ENCODE peak calls at places on chromosomes 1 and 21, in seven cellular contexts. Z, C, A, R, S, L and K are unnamed samples.

GRCh38 chr1:91020967-91021685 is 709 bp downstream of the ZNF644 start:
- DNase-seq in Z (peak), C (peak), A (peak), R (peak), S (peak), L (peak), K (peak)

GRCh38 chr21:37435120-37435519 is 68.5 kb downstream of the DYRK1A start:
- DNase-seq in Z (no peak), C (no peak), A (peak), R (peak), S (peak), L (peak), K (peak)

GRCh38 chr21:27581168-27581567 is 614.3 kb upstream of the ADAMTS5 start:
- DNase-seq in Z (no peak), C (no peak), A (no peak), R (peak), S (peak), L (no peak), K (peak)

GRCh38 chr1:234608720-234609527 is 1.1 kb downstream of the IRF2BP2 start:
- DNase-seq in Z (no peak), C (peak), A (peak), R (no peak), S (peak), L (peak), K (no peak)

GRCh38 chr1:11997081-11997851 is 17.0 kb downstream of the MFN2 start:
- DNase-seq in Z (no peak), C (no peak), A (no peak), R (no peak), S (no peak), L (no peak), K (no peak)

GRCh38 chr1:218403300-218403699 is 58.2 kb downstream of the TGFB2 start:
- DNase-seq in Z (no peak), C (no peak), A (no peak), R (no peak), S (no peak), L (no peak), K (no peak)

GRCh38 chr1:236516929-236517704 is 6.7 kb upstream of the LGALS8 start:
- DNase-seq in Z (no peak), C (no peak), A (no peak), R (peak), S (peak), L (no peak), K (no peak)

GRCh38 chr1:67496329-67496728 is 66.1 kb upstream of the SERBP1 start:
- DNase-seq in Z (no peak), C (no peak), A (no peak), R (no peak), S (no peak), L (no peak), K (no peak)

GRCh38 chr21:38289697-38290096 is 32.9 kb downstream of the KCNJ15 start:
- DNase-seq in Z (no peak), C (no peak), A (no peak), R (peak), S (peak), L (no peak), K (peak)

GRCh38 chr1:247332901-247333361 is 1.3 kb upstream of the ZNF496 start:
- DNase-seq in Z (peak), C (no peak), A (no peak), R (peak), S (peak), L (no peak), K (no peak)

GRCh38 chr1:161885013-161885412 is 118.9 kb downstream of the ATF6 start:
- DNase-seq in Z (no peak), C (no peak), A (no peak), R (peak), S (peak), L (no peak), K (peak)

GRCh38 chr1:19949016-19949415 is 25.6 kb upstream of the PLA2G2E start:
- DNase-seq in Z (no peak), C (no peak), A (no peak), R (peak), S (peak), L (no peak), K (peak)

GRCh38 chr1:202815120-202815519 is 4.4 kb downstream of the PCAT6 start:
- DNase-seq in Z (no peak), C (no peak), A (no peak), R (no peak), S (peak), L (no peak), K (no peak)

GRCh38 chr1:107966550-107966949 is 1.6 kb upstream of the VAV3 start:
- DNase-seq in Z (no peak), C (no peak), A (no peak), R (no peak), S (no peak), L (no peak), K (no peak)

GRCh38 chr1:107963009-107963408 is 2.0 kb downstream of the VAV3 start:
- DNase-seq in Z (no peak), C (no peak), A (no peak), R (no peak), S (no peak), L (no peak), K (no peak)

GRCh38 chr1:107963601-107964396 is 1.2 kb downstream of the VAV3 start:
- DNase-seq in Z (no peak), C (peak), A (no peak), R (no peak), S (no peak), L (no peak), K (no peak)

GRCh38 chr1:107964397-107965111 is 426 bp downstream of the VAV3 start:
- DNase-seq in Z (no peak), C (no peak), A (no peak), R (no peak), S (no peak), L (no peak), K (no peak)

DNA sequence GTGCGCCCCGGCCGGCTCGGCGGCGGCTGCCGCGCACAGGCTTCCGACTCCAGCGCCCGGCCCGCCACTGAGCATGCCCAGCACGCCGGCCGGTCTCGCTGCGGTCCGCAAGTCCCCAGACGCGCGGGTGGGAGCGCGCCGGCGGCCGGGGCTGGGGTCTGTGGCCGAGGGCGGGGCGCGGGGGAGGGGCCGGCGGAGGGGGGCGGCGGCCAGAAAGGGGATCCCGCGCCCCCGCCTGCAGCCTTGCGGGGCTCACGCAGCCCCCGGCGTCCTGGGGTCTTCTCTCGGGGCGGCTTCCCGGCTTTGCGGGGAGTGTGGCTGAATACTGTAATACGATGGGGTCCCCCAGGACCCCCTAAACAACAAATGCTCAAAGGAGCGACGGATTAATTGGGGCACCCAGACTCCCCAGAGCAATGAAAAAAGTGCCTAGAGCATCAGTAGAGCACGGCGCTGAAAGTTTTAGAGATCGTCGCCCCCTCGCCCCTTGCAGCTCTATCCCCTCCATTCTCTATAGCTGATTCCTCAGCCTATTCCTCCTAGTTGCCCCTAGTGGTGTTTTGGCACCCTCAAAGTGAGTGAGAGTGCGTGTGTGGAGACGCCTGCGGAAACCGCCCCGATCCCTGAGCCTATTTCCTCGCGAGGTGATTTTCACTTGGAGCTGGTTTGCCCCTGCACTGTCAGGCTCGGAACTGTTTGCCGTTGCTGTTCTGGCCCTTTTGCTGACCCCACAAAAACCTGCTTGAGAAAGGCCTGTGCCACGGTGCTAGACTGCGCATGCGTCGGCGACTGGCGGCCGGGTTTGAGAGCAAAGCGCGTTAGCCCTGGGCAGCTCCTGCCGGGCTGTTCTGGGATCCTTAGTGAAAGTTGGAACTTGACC is at the start of gene VAV3:
- DNase-seq in Z (peak), C (peak), A (no peak), R (peak), S (peak), L (peak), K (no peak)
- H3K27ac ChIP-seq in Z (peak), C (peak), A (no peak), R (no peak), S (no peak), L (peak), K (no peak)

GRCh38 chr1:15678578-15678977 is 5.5 kb upstream of the PLEKHM2 start:
- DNase-seq in Z (no peak), C (no peak), A (no peak), R (peak), S (peak), L (no peak), K (peak)

GRCh38 chr1:15682886-15683410 is 1.2 kb upstream of the PLEKHM2 start:
- DNase-seq in Z (no peak), C (no peak), A (no peak), R (no peak), S (no peak), L (no peak), K (no peak)

GRCh38 chr1:15681346-15682290 is 2.5 kb upstream of the PLEKHM2 start:
- DNase-seq in Z (no peak), C (no peak), A (no peak), R (no peak), S (no peak), L (no peak), K (peak)

GRCh38 chr1:15680131-15680530 is 4.0 kb upstream of the PLEKHM2 start:
- DNase-seq in Z (no peak), C (no peak), A (no peak), R (peak), S (peak), L (peak), K (peak)

GRCh38 chr1:15680614-15681345 is 3.3 kb upstream of the PLEKHM2 start:
- DNase-seq in Z (no peak), C (no peak), A (no peak), R (peak), S (peak), L (no peak), K (peak)
- H3K27ac ChIP-seq in Z (peak), C (peak), A (no peak), R (peak), S (peak), L (peak), K (peak)

DNA sequence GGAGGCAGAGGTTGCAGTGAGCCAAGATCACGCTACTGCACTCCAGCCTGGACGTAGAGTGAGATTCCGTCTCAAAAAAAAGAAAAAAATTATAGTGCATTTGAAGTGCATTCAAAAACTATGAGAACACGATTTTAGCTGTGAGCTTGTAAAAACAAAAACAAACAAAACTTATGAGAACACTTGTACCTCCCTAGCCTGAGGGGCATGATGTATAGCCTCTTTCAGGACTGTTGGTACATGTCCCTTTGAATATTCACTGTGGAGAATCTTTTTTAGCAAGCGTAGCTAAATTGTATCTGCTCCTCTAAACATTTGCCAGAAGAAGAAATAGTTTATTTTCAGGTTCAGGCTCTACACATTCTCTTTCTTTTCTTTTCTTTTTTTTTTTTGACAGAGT is 9.5 kb upstream of the DEGS1 start:
- DNase-seq in Z (no peak), C (no peak), A (no peak), R (no peak), S (peak), L (no peak), K (peak)
- H3K27ac ChIP-seq in Z (no peak), C (no peak), A (no peak), R (no peak), S (no peak), L (no peak), K (peak)

GRCh38 chr1:23570001-23570691 is 10.8 kb upstream of the ID3 start:
- DNase-seq in Z (no peak), C (no peak), A (no peak), R (no peak), S (no peak), L (no peak), K (no peak)

GRCh38 chr1:23567996-23568607 is 8.8 kb upstream of the ID3 start:
- DNase-seq in Z (peak), C (peak), A (peak), R (no peak), S (no peak), L (no peak), K (no peak)

GRCh38 chr1:23567629-23567995 is 8.3 kb upstream of the ID3 start:
- DNase-seq in Z (no peak), C (no peak), A (no peak), R (no peak), S (no peak), L (no peak), K (no peak)

GRCh38 chr1:23566304-23566703 is 7.0 kb upstream of the ID3 start:
- DNase-seq in Z (no peak), C (no peak), A (no peak), R (no peak), S (no peak), L (no peak), K (no peak)

DNA sequence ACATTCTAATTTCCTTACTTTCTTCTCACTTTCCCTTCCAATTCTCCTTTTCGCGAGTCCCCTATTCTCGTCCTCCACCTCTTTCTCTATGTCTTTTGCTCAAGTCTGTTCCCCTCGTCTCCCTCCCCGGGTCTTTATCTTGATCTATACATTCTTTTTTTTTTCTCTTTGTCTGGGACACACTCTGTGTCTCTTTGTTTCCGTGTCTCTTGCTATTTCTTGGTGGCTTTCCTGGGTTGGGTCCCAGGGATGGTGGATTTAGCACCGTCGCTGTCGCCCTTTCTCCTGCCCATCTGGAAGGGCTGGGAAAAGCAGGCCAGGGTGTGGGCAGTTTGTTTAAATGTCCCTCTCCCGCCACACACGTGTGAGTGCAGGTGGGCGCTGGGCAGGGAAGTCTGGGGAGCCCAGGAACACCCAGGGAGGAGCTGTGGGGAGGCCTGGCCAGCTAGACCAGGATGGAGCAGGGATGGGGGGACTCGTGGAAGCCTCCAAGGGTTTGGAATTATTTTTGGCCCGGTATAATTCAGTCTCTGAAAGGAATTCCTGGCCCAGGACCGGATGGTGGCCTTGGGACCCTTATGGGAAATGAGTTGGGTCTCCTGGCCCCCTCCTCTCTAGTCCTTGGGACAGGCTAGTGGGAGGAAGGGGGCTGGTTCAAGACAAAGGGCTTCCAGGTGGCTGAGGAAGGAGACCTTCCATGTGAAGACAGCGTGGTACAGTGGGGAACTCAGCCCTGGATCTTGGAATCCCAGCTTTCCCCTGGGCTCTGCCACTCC is 9.5 kb upstream of the ID3 start:
- DNase-seq in Z (no peak), C (no peak), A (no peak), R (no peak), S (no peak), L (no peak), K (no peak)
- H3K27ac ChIP-seq in Z (peak), C (peak), A (no peak), R (peak), S (no peak), L (peak), K (no peak)

GRCh38 chr1:170691258-170691657 is 27.3 kb downstream of the PRRX1 start:
- DNase-seq in Z (no peak), C (no peak), A (no peak), R (no peak), S (no peak), L (no peak), K (no peak)
- H3K27ac ChIP-seq in Z (peak), C (no peak), A (no peak), R (peak), S (no peak), L (no peak), K (no peak)

GRCh38 chr1:226722240-226722900 is 16.7 kb downstream of the ITPKB start:
- DNase-seq in Z (no peak), C (peak), A (no peak), R (no peak), S (no peak), L (no peak), K (no peak)
- H3K27ac ChIP-seq in Z (peak), C (no peak), A (no peak), R (no peak), S (no peak), L (no peak), K (no peak)

DNA sequence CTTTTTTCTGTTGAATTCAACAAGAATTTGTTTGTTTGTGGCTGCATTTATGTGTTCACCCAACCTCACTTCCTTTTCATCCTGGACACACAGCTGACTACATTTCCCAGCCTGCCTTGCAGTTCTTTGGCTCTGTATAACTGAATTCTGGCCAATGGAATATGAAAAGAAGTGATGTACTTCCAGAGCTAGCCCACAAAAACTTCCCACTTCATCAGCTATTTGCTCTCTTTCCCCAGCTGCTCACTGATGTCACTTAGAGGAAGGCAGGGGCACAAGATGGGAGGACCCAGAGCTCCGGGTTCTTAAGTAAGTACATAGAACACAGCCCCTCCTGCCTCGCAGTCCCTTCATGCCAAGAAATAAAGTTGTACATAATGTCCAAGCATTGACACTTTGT is 235.0 kb upstream of the FGGY start:
- DNase-seq in Z (peak), C (no peak), A (peak), R (peak), S (peak), L (peak), K (no peak)
- H3K27ac ChIP-seq in Z (peak), C (peak), A (no peak), R (peak), S (no peak), L (peak), K (no peak)